ENCODE peak calls at places on chromosomes 16 and 17, in eight cellular contexts. V is NB4, I is ovary, G is endothelial cell of umbilical vein, Y is A549, D is suprapubic skin, T is heart left ventricle, P is IMR-90. N is an unnamed sample.

GRCh38 chr17:73588291-73589095 is 55.8 kb downstream of the SDK2 start:
- DNase-seq in T (no peak), Y (no peak), I (no peak), P (no peak), G (no peak), V (no peak), D (no peak), N (no peak)

GRCh38 chr17:21689604-21690003 is 2.7 kb upstream of the KCNJ18 start:
- DNase-seq in P (peak), D (no peak), I (peak), T (peak), Y (peak), G (peak), V (no peak), N (peak)

GRCh38 chr17:2170023-2170422 is 115.1 kb downstream of the HIC1 start:
- DNase-seq in I (no peak), Y (no peak), T (no peak), G (no peak), D (no peak), P (no peak), V (peak), N (no peak)

GRCh38 chr17:61362396-61362795 is 37.2 kb upstream of the TBX2 start:
- DNase-seq in T (no peak), I (no peak), P (no peak), G (no peak), V (no peak), D (no peak), Y (no peak), N (no peak)

GRCh38 chr16:86079185-86079885 is 180.4 kb downstream of the IRF8 start:
- DNase-seq in G (no peak), V (no peak), Y (no peak), T (no peak), I (peak), P (no peak), D (peak), N (no peak)

GRCh38 chr16:21222495-21223337 is 10.8 kb upstream of the ANKS4B start:
- DNase-seq in G (no peak), I (no peak), V (no peak), T (no peak), P (no peak), D (no peak), Y (no peak), N (no peak)

GRCh38 chr17:38572665-38573365 is 32.9 kb downstream of the SRCIN1 start:
- DNase-seq in P (no peak), D (no peak), I (no peak), G (no peak), V (peak), Y (peak), T (no peak), N (no peak)

GRCh38 chr17:67602974-67603373 is 114.8 kb upstream of the NOL11 start:
- DNase-seq in D (peak), Y (peak), T (no peak), P (peak), V (peak), G (peak), I (no peak), N (peak)

GRCh38 chr17:79965806-79966205 is 69.9 kb downstream of the TBC1D16 start:
- DNase-seq in V (no peak), Y (no peak), D (peak), G (peak), I (no peak), P (no peak), T (no peak), N (no peak)

GRCh38 chr16:85856054-85856453 is 42.9 kb upstream of the IRF8 start:
- DNase-seq in T (no peak), Y (no peak), I (no peak), G (no peak), P (no peak), D (no peak), V (peak), N (no peak)

GRCh38 chr17:82948081-82948511 is 108.3 kb upstream of the ZNF750 start:
- DNase-seq in G (no peak), T (peak), V (no peak), P (no peak), D (no peak), I (no peak), Y (no peak), N (no peak)

GRCh38 chr17:2950846-2951245 is 112.6 kb downstream of the OR1D5 start:
- DNase-seq in I (no peak), T (no peak), Y (no peak), V (no peak), D (peak), G (no peak), P (no peak), N (no peak)

GRCh38 chr17:42577532-42578281 is at the start of gene PSMC3IP:
- DNase-seq in Y (peak), V (peak), I (peak), G (peak), D (peak), P (peak), T (peak), N (peak)

GRCh38 chr17:75842963-75843576 is 1.1 kb downstream of the UNC13D start:
- DNase-seq in Y (no peak), G (no peak), T (no peak), I (no peak), P (no peak), D (no peak), V (no peak), N (no peak)

GRCh38 chr17:34206569-34206968 is 48.5 kb upstream of the CCL2 start:
- DNase-seq in Y (no peak), T (no peak), V (no peak), D (no peak), I (no peak), P (no peak), G (no peak), N (no peak)

GRCh38 chr17:17591408-17592265 is at the start of gene PEMT:
- DNase-seq in G (peak), T (peak), Y (peak), V (peak), I (peak), P (peak), D (peak), N (peak)
- TF ChIP-seq POLR2A in G (peak), T (no peak), Y (peak), V (peak), I (peak), P (peak), D (peak), N (peak)

DNA sequence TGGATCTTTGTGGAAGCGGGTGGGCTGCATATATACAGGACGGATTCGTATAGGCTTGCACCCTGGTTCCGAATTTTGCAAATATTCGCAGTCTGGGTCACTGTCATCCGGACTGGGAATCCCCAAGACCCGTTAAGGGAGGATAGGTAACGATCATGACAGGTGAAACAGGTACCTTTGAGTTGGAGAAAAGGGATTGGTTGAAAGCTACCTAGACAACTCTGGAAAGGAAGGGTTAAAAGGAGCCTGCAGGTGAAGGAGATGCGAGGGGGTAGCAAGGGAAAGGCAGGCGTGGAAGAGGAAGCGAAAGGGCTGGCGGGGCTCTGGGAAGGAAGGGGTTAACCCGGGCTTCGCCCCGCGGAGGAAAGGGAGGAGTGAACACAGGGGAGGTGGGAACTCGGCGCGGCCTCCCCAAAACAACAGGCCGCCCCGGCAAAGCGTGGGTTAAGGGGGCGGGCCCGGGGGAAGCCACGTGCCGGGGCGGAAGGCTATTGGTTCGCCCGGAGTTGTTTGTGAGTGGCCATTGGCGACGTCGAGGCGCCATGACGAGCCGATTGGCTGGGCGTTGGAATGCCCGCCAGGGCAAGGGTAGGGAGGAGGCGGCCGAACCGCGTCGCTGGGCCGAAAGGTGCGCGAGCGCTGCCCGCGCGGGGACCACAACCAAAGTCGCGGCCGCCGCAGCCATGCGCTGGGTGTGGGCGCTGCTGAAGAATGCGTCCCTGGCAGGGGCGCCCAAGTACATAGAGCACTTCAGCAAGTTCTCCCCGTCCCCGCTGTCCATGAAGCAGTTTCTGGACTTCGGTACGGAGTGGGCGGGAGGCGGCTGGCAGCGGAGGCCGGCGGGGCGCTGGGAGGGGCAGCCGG is at the start of gene PDK2:
- DNase-seq in I (peak), Y (peak), D (peak), V (peak), P (peak), G (peak), T (peak), N (peak)
- TF ChIP-seq POLR2A in I (no peak), Y (peak), D (no peak), V (no peak), P (no peak), G (no peak), T (no peak), N (peak)

DNA sequence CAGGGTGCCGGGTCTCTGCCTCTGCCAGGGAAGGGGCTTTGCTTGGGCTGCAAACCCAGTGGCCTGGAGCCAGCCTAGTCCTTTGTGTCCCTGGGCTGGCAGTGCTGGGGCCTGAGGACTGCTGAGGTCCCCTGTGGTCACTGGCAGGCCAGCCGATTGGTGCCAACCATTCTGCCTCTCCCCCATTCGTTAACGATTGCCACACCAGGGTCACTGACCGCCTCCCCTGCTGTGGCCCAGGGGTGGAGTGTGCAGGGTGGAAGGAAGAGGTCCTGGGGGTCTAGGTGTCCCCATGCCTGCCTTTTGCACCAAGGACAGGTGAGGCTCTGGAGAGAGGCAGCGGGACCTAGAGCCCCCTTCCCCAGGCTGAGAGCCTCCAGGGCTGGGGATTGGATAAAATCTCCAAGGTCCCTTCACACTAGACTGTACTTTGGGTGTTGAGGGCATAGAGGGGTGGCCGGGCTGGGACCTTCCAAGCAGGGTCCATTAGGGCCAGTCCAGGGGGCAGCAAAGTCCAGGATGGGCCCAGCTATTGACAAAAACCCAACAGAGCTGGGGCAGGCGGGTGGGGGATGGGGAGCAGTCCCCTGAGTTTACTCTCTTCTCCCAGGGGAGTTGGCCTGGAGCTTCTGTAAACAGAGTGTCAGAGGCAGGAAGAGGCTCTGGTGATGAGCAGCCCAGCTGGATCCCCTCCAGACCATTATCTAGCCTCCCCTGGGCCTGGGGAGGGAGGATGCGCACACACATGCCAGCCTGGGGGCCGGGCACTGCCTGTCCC is 1.1 kb downstream of the VASN start:
- DNase-seq in V (peak), D (peak), G (no peak), T (no peak), I (peak), P (peak), Y (peak), N (no peak)
- TF ChIP-seq POLR2A in V (no peak), D (no peak), G (no peak), T (no peak), I (no peak), P (no peak), Y (no peak), N (no peak)

GRCh38 chr16:25066747-25067631 is 44.6 kb upstream of the LCMT1 start:
- DNase-seq in P (peak), V (peak), T (peak), Y (peak), D (peak), I (peak), G (peak), N (peak)
- TF ChIP-seq POLR2A in P (peak), V (peak), T (peak), Y (peak), D (no peak), I (peak), G (peak), N (peak)

GRCh38 chr17:6682339-6682738 is 30.8 kb downstream of the C17orf100 start:
- DNase-seq in I (no peak), G (no peak), Y (no peak), V (no peak), T (no peak), D (no peak), P (no peak), N (no peak)

GRCh38 chr17:6681671-6682070 is 30.1 kb downstream of the C17orf100 start:
- DNase-seq in V (no peak), G (no peak), Y (no peak), P (no peak), I (no peak), D (no peak), T (no peak), N (no peak)

GRCh38 chr17:6684460-6684783 is 28.7 kb downstream of the SLC13A5 start:
- DNase-seq in V (no peak), Y (no peak), I (no peak), G (no peak), P (no peak), T (no peak), D (no peak), N (no peak)

GRCh38 chr17:6683730-6684459 is 29.3 kb downstream of the SLC13A5 start:
- DNase-seq in Y (no peak), D (no peak), P (no peak), G (no peak), I (no peak), V (no peak), T (no peak), N (no peak)

GRCh38 chr17:6683081-6683684 is 30.0 kb downstream of the SLC13A5 start:
- DNase-seq in G (no peak), P (no peak), T (no peak), D (no peak), I (no peak), Y (no peak), V (no peak), N (no peak)
- TF ChIP-seq POLR2A in G (no peak), P (no peak), T (no peak), D (no peak), I (no peak), Y (no peak), V (no peak), N (no peak)

GRCh38 chr16:2883027-2883846 is at the start of gene FLYWCH2:
- DNase-seq in G (peak), T (peak), P (peak), Y (peak), D (peak), I (peak), V (peak), N (peak)

GRCh38 chr16:2879854-2880508 is 3.0 kb upstream of the FLYWCH2 start:
- DNase-seq in V (no peak), T (no peak), G (no peak), P (no peak), D (no peak), Y (no peak), I (no peak), N (no peak)

GRCh38 chr16:2884041-2884451 is 1.0 kb downstream of the FLYWCH2 start:
- DNase-seq in G (no peak), D (no peak), P (no peak), I (no peak), T (no peak), Y (no peak), V (no peak), N (no peak)

DNA sequence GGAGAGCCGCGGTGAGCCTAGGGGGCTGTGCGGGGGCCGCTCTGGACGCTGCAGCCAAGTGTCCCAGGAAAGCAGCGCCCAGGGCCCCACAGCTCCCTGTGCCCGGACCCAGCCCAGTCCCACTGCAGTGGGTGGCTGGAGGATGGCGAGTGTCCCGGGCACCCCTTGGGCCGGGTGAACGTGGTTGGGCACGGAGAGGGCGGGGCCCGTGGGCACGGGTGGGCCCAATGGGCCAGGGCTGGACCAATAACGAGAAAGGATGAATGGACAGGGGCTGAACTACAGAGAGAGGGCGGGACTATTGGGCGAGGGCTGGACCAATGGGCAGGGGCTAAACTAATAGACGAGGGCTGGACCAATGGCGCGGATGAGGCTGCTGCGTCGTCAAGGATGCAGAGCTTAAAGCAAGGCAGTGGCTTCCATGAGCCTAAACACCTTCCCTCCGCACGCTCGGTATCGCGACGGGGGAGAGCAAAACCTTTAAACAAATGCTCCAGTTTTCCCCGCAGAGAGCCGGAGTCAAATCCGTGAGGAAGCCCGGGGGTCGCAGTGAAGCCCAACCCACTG is 472 bp upstream of the FLYWCH2 start:
- DNase-seq in I (peak), T (peak), D (peak), Y (peak), V (peak), P (peak), G (peak), N (peak)
- TF ChIP-seq POLR2A in I (no peak), T (no peak), D (no peak), Y (peak), V (no peak), P (peak), G (no peak), N (no peak)